ENCODE peak calls at places on chromosomes 11 and 22, in seven cellular contexts. I is OCI-LY7; D is CD4-positive, CD25-positive, alpha-beta regulatory T cell; H is left cardiac atrium; N is astrocyte of the spinal cord; G is fibroblast of villous mesenchyme; M is ovary. B is an unnamed sample.

GRCh38 chr22:19051381-19051780 is 70.8 kb downstream of the DGCR2 start:
- DNase-seq in I (no peak), D (no peak), H (peak; percentile 1), N (no peak), G (no peak), M (no peak), B (no peak)

GRCh38 chr22:42397332-42398246 is 34.6 kb downstream of the NFAM1 start:
- DNase-seq in I (peak; percentile 71), D (no peak), H (no peak), N (no peak), G (no peak), M (no peak), B (peak; percentile 92)

GRCh38 chr11:106304274-106304673 is 226.8 kb downstream of the AASDHPPT start:
- DNase-seq in I (no peak), D (no peak), H (no peak), N (peak; percentile 50), G (peak; percentile 16), M (no peak), B (no peak)

GRCh38 chr11:15663778-15664218 is 549.1 kb downstream of the INSC start:
- DNase-seq in I (no peak), D (no peak), H (no peak), N (no peak), G (no peak), M (no peak), B (no peak)

GRCh38 chr11:88359529-88359928 is 22.0 kb upstream of the CTSC start:
- DNase-seq in I (peak; percentile 23), D (no peak), H (no peak), N (no peak), G (no peak), M (no peak), B (peak; percentile 67)

GRCh38 chr11:118929496-118930151 is 3.9 kb upstream of the BCL9L start:
- DNase-seq in I (peak; percentile 84), D (peak; percentile 80), H (peak; percentile 86), N (peak; percentile 86), G (peak; percentile 88), M (peak; percentile 86), B (peak; percentile 68)

GRCh38 chr11:114326151-114326550 is 30.0 kb downstream of the NNMT start:
- DNase-seq in I (no peak), D (no peak), H (no peak), N (no peak), G (no peak), M (no peak), B (peak; percentile 35)

GRCh38 chr11:119907934-119908760 is 179.1 kb upstream of the NECTIN1 start:
- DNase-seq in I (no peak), D (no peak), H (no peak), N (no peak), G (no peak), M (no peak), B (peak; percentile 44)

GRCh38 chr11:132106336-132106982 is 736.0 kb downstream of the NTM start:
- DNase-seq in I (no peak), D (no peak), H (no peak), N (peak; percentile 80), G (no peak), M (no peak), B (no peak)